ENCODE peak calls at places on chromosome 21, in four cellular contexts. One of them, this sample, is unnamed.

GRCh38 chr21:16534408-16535099 is 804.8 kb downstream of the USP25 start:
- DNase-seq in stimulated activated CD4-positive, alpha-beta T cell treated with anti-CD3 and anti-CD28 coated beads, Interleukin-2, amount 100 ng/mL, for 24 hours: no peak
- DNase-seq in upper lobe of right lung: no peak
- DNase-seq in sigmoid colon: peak; percentile 85
- DNase-seq in this sample: no peak

GRCh38 chr21:29481641-29482040 is 182.9 kb downstream of the BACH1 start:
- DNase-seq in stimulated activated CD4-positive, alpha-beta T cell treated with anti-CD3 and anti-CD28 coated beads, Interleukin-2, amount 100 ng/mL, for 24 hours: no peak
- DNase-seq in upper lobe of right lung: no peak
- DNase-seq in sigmoid colon: no peak
- DNase-seq in this sample: no peak

GRCh38 chr21:45912611-45913415 is 68.8 kb upstream of the COL6A1 start:
- DNase-seq in stimulated activated CD4-positive, alpha-beta T cell treated with anti-CD3 and anti-CD28 coated beads, Interleukin-2, amount 100 ng/mL, for 24 hours: no peak
- DNase-seq in upper lobe of right lung: no peak
- DNase-seq in sigmoid colon: no peak
- DNase-seq in this sample: no peak

GRCh38 chr21:44919913-44920693 is 596 bp downstream of the ITGB2 start:
- DNase-seq in stimulated activated CD4-positive, alpha-beta T cell treated with anti-CD3 and anti-CD28 coated beads, Interleukin-2, amount 100 ng/mL, for 24 hours: peak; percentile 42
- DNase-seq in upper lobe of right lung: peak; percentile 64
- DNase-seq in sigmoid colon: no peak
- DNase-seq in this sample: peak; percentile 42

GRCh38 chr21:29299046-29299905 is 554 bp downstream of the BACH1 start:
- DNase-seq in stimulated activated CD4-positive, alpha-beta T cell treated with anti-CD3 and anti-CD28 coated beads, Interleukin-2, amount 100 ng/mL, for 24 hours: peak; percentile 74
- DNase-seq in upper lobe of right lung: peak; percentile 86
- DNase-seq in sigmoid colon: peak; percentile 81
- DNase-seq in this sample: peak; percentile 81

GRCh38 chr21:38291875-38292274 is 35.1 kb downstream of the KCNJ15 start:
- DNase-seq in stimulated activated CD4-positive, alpha-beta T cell treated with anti-CD3 and anti-CD28 coated beads, Interleukin-2, amount 100 ng/mL, for 24 hours: no peak
- DNase-seq in upper lobe of right lung: no peak
- DNase-seq in sigmoid colon: no peak
- DNase-seq in this sample: no peak

GRCh38 chr21:37219766-37220432 is 47.2 kb downstream of the VPS26C start:
- DNase-seq in stimulated activated CD4-positive, alpha-beta T cell treated with anti-CD3 and anti-CD28 coated beads, Interleukin-2, amount 100 ng/mL, for 24 hours: peak; percentile 30
- DNase-seq in upper lobe of right lung: no peak
- DNase-seq in sigmoid colon: no peak
- DNase-seq in this sample: no peak

GRCh38 chr21:15687208-15687607 is 42.6 kb upstream of the USP25 start:
- DNase-seq in stimulated activated CD4-positive, alpha-beta T cell treated with anti-CD3 and anti-CD28 coated beads, Interleukin-2, amount 100 ng/mL, for 24 hours: no peak
- DNase-seq in upper lobe of right lung: no peak
- DNase-seq in sigmoid colon: no peak
- DNase-seq in this sample: no peak

GRCh38 chr21:24939288-24939687 is 668.0 kb downstream of the MRPL39 start:
- DNase-seq in stimulated activated CD4-positive, alpha-beta T cell treated with anti-CD3 and anti-CD28 coated beads, Interleukin-2, amount 100 ng/mL, for 24 hours: no peak
- DNase-seq in upper lobe of right lung: no peak
- DNase-seq in sigmoid colon: no peak
- DNase-seq in this sample: no peak

GRCh38 chr21:18529253-18529652 is 125.7 kb upstream of the TMPRSS15 start:
- DNase-seq in stimulated activated CD4-positive, alpha-beta T cell treated with anti-CD3 and anti-CD28 coated beads, Interleukin-2, amount 100 ng/mL, for 24 hours: no peak
- DNase-seq in upper lobe of right lung: no peak
- DNase-seq in sigmoid colon: no peak
- DNase-seq in this sample: no peak

GRCh38 chr21:16752109-16752508 is 760.7 kb upstream of the CXADR start:
- DNase-seq in stimulated activated CD4-positive, alpha-beta T cell treated with anti-CD3 and anti-CD28 coated beads, Interleukin-2, amount 100 ng/mL, for 24 hours: no peak
- DNase-seq in upper lobe of right lung: no peak
- DNase-seq in sigmoid colon: no peak
- DNase-seq in this sample: no peak

GRCh38 chr21:32351428-32351827 is 41.4 kb downstream of the URB1 start:
- DNase-seq in stimulated activated CD4-positive, alpha-beta T cell treated with anti-CD3 and anti-CD28 coated beads, Interleukin-2, amount 100 ng/mL, for 24 hours: no peak
- DNase-seq in upper lobe of right lung: no peak
- DNase-seq in sigmoid colon: peak; percentile 34
- DNase-seq in this sample: no peak

GRCh38 chr21:29680273-29680672 is 259.5 kb downstream of the GRIK1 start:
- DNase-seq in stimulated activated CD4-positive, alpha-beta T cell treated with anti-CD3 and anti-CD28 coated beads, Interleukin-2, amount 100 ng/mL, for 24 hours: no peak
- DNase-seq in upper lobe of right lung: no peak
- DNase-seq in sigmoid colon: no peak
- DNase-seq in this sample: no peak

GRCh38 chr21:35828161-35828560 is 232.2 kb downstream of the SETD4 start:
- DNase-seq in stimulated activated CD4-positive, alpha-beta T cell treated with anti-CD3 and anti-CD28 coated beads, Interleukin-2, amount 100 ng/mL, for 24 hours: no peak
- DNase-seq in upper lobe of right lung: no peak
- DNase-seq in sigmoid colon: no peak
- DNase-seq in this sample: no peak

GRCh38 chr21:32916522-32917099 is 109.1 kb upstream of the OLIG2 start:
- DNase-seq in stimulated activated CD4-positive, alpha-beta T cell treated with anti-CD3 and anti-CD28 coated beads, Interleukin-2, amount 100 ng/mL, for 24 hours: no peak
- DNase-seq in upper lobe of right lung: no peak
- DNase-seq in sigmoid colon: no peak
- DNase-seq in this sample: no peak

GRCh38 chr21:16794944-16795343 is 717.9 kb upstream of the CXADR start:
- DNase-seq in stimulated activated CD4-positive, alpha-beta T cell treated with anti-CD3 and anti-CD28 coated beads, Interleukin-2, amount 100 ng/mL, for 24 hours: no peak
- DNase-seq in upper lobe of right lung: no peak
- DNase-seq in sigmoid colon: no peak
- DNase-seq in this sample: no peak